ENCODE peak calls at places on chromosome 1, in six cellular contexts. P is CD4-positive, alpha-beta memory T cell; D is amygdala; R is EL; J is central memory CD4-positive, alpha-beta T cell; K is H7. E is an unnamed sample.
A peak's percentile ranks its signal among the peaks of the same experiment; 100 is the strongest.

GRCh38 chr1:161834967-161835366 is 68.8 kb downstream of the ATF6 start:
- DNase-seq in P (no peak), D (no peak), R (no peak), J (no peak), K (no peak), E (no peak)

GRCh38 chr1:237868814-237869600 is 21.7 kb downstream of the ZP4 start:
- DNase-seq in P (no peak), D (no peak), R (no peak), J (no peak), K (no peak), E (no peak)

GRCh38 chr1:93740601-93741031 is 59.0 kb upstream of the BCAR3 start:
- DNase-seq in P (no peak), D (no peak), R (no peak), J (no peak), K (no peak), E (no peak)

GRCh38 chr1:200625381-200625824 is 4.9 kb upstream of the KIF14 start:
- DNase-seq in P (no peak), D (no peak), R (no peak), J (no peak), K (no peak), E (no peak)

GRCh38 chr1:96075704-96076455 is 645.7 kb upstream of the PTBP2 start:
- DNase-seq in P (no peak), D (no peak), R (peak; percentile 19), J (no peak), K (no peak), E (no peak)

GRCh38 chr1:106921186-106921585 is 135.3 kb upstream of the PRMT6 start:
- DNase-seq in P (no peak), D (no peak), R (no peak), J (no peak), K (no peak), E (no peak)

GRCh38 chr1:61301824-61302652 is 219.7 kb downstream of the NFIA start:
- DNase-seq in P (peak; percentile 7), D (no peak), R (peak; percentile 35), J (no peak), K (no peak), E (no peak)

GRCh38 chr1:228009828-228010775 is 3.3 kb downstream of the WNT3A start:
- DNase-seq in P (no peak), D (no peak), R (no peak), J (no peak), K (peak; percentile 59), E (peak; percentile 20)

GRCh38 chr1:43705334-43705733 is 2.0 kb upstream of the ST3GAL3 start:
- DNase-seq in P (no peak), D (no peak), R (no peak), J (no peak), K (no peak), E (no peak)

GRCh38 chr1:68107771-68108170 is 57.3 kb upstream of the DIRAS3 start:
- DNase-seq in P (no peak), D (no peak), R (peak; percentile 32), J (no peak), K (no peak), E (no peak)